ENCODE peak calls at places on chromosomes 7 and 10, in eight cellular contexts. D, I, Z, M, L, X, G and H are unnamed samples.

GRCh38 chr10:12974845-12975199 is 26.7 kb downstream of the CCDC3 start:
- DNase-seq in D (no peak), I (no peak), Z (no peak), M (no peak), L (no peak), X (no peak), G (no peak), H (no peak)

GRCh38 chr10:36716291-36716690 is 409.1 kb upstream of the ANKRD30A start:
- DNase-seq in D (no peak), I (no peak), Z (no peak), M (no peak), L (no peak), X (no peak), G (no peak), H (no peak)

GRCh38 chr7:14754631-14755030 is 147.9 kb downstream of the DGKB start:
- DNase-seq in D (no peak), I (no peak), Z (peak), M (no peak), L (no peak), X (no peak), G (peak), H (no peak)

GRCh38 chr10:22391605-22392004 is 46.3 kb downstream of the SPAG6 start:
- DNase-seq in D (no peak), I (no peak), Z (no peak), M (no peak), L (no peak), X (no peak), G (no peak), H (no peak)

GRCh38 chr7:155994253-155994811 is 182.1 kb upstream of the SHH start:
- DNase-seq in D (no peak), I (no peak), Z (no peak), M (no peak), L (no peak), X (no peak), G (no peak), H (no peak)

GRCh38 chr10:78249690-78250089 is 216.0 kb downstream of the RPS24 start:
- DNase-seq in D (no peak), I (no peak), Z (no peak), M (no peak), L (no peak), X (no peak), G (no peak), H (no peak)

GRCh38 chr10:63314020-63314419 is 151.8 kb downstream of the JMJD1C start:
- DNase-seq in D (no peak), I (no peak), Z (no peak), M (no peak), L (no peak), X (no peak), G (no peak), H (no peak)

GRCh38 chr7:140656548-140657515 is 15.9 kb upstream of the ADCK2 start:
- DNase-seq in D (peak), I (peak), Z (peak), M (no peak), L (peak), X (peak), G (peak), H (peak)

GRCh38 chr10:95360122-95360715 is 69.4 kb upstream of the PDLIM1 start:
- DNase-seq in D (no peak), I (no peak), Z (no peak), M (no peak), L (no peak), X (no peak), G (peak), H (no peak)

GRCh38 chr10:30557884-30558283 is 71.7 kb downstream of the LYZL2 start:
- DNase-seq in D (no peak), I (no peak), Z (peak), M (no peak), L (no peak), X (no peak), G (peak), H (no peak)

GRCh38 chr10:5897504-5897903 is 7.5 kb downstream of the FBH1 start:
- DNase-seq in D (no peak), I (no peak), Z (no peak), M (no peak), L (no peak), X (no peak), G (no peak), H (no peak)

GRCh38 chr10:114306116-114306973 is 67.3 kb downstream of the VWA2 start:
- DNase-seq in D (no peak), I (no peak), Z (peak), M (no peak), L (no peak), X (no peak), G (peak), H (no peak)

GRCh38 chr10:13189946-13190345 is 28.6 kb downstream of the MCM10 start:
- DNase-seq in D (no peak), I (no peak), Z (peak), M (no peak), L (no peak), X (no peak), G (no peak), H (no peak)

GRCh38 chr10:76382381-76382851 is 951.0 kb downstream of the LRMDA start:
- DNase-seq in D (no peak), I (no peak), Z (peak), M (no peak), L (no peak), X (no peak), G (peak), H (no peak)

GRCh38 chr10:29804025-29804852 is 169.5 kb upstream of the SVIL start:
- DNase-seq in D (no peak), I (peak), Z (peak), M (no peak), L (no peak), X (no peak), G (peak), H (peak)

GRCh38 chr10:17064435-17064834 is 65.2 kb downstream of the CUBN start:
- DNase-seq in D (no peak), I (no peak), Z (no peak), M (no peak), L (no peak), X (no peak), G (peak), H (no peak)

GRCh38 chr7:38964921-38965320 is 12.8 kb upstream of the POU6F2 start:
- DNase-seq in D (no peak), I (no peak), Z (no peak), M (no peak), L (no peak), X (no peak), G (no peak), H (no peak)

GRCh38 chr10:78774999-78775711 is 293.6 kb upstream of the ZMIZ1 start:
- DNase-seq in D (no peak), I (no peak), Z (no peak), M (peak), L (no peak), X (peak), G (peak), H (no peak)

GRCh38 chr7:107201795-107202450 is 33.1 kb downstream of the HBP1 start:
- DNase-seq in D (peak), I (no peak), Z (no peak), M (no peak), L (peak), X (peak), G (peak), H (peak)

GRCh38 chr10:47034511-47035051 is 123.4 kb downstream of the PTPN20 start:
- DNase-seq in D (no peak), I (no peak), Z (peak), M (no peak), L (no peak), X (peak), G (no peak), H (no peak)

GRCh38 chr10:127408115-127408710 is 140.9 kb upstream of the NPS start:
- DNase-seq in D (no peak), I (no peak), Z (no peak), M (no peak), L (no peak), X (no peak), G (no peak), H (no peak)

GRCh38 chr7:24911213-24911603 is 68.8 kb downstream of the OSBPL3 start:
- DNase-seq in D (no peak), I (no peak), Z (no peak), M (no peak), L (no peak), X (no peak), G (peak), H (no peak)

GRCh38 chr10:133378251-133379096 is 588 bp upstream of the PAOX start:
- DNase-seq in D (peak), I (peak), Z (peak), M (peak), L (peak), X (peak), G (peak), H (peak)

GRCh38 chr7:36658603-36659516 is 65.4 kb downstream of the AOAH start:
- DNase-seq in D (no peak), I (no peak), Z (peak), M (no peak), L (no peak), X (no peak), G (peak), H (no peak)

GRCh38 chr10:91700273-91700672 is 67.4 kb upstream of the PPP1R3C start:
- DNase-seq in D (no peak), I (no peak), Z (peak), M (no peak), L (no peak), X (no peak), G (no peak), H (no peak)

GRCh38 chr10:124560377-124560776 is 98.8 kb downstream of the LHPP start:
- DNase-seq in D (no peak), I (peak), Z (peak), M (peak), L (no peak), X (peak), G (peak), H (no peak)

GRCh38 chr10:31929260-31929985 is 792 bp upstream of the ARHGAP12 start:
- DNase-seq in D (peak), I (peak), Z (no peak), M (peak), L (peak), X (peak), G (peak), H (peak)

GRCh38 chr10:122852261-122852660 is 6.6 kb upstream of the CUZD1 start:
- DNase-seq in D (no peak), I (no peak), Z (peak), M (no peak), L (no peak), X (no peak), G (peak), H (no peak)

GRCh38 chr10:54843085-54843646 is 42.1 kb upstream of the PCDH15 start:
- DNase-seq in D (no peak), I (no peak), Z (no peak), M (no peak), L (no peak), X (no peak), G (no peak), H (no peak)

GRCh38 chr7:64888561-64888900 is 14.5 kb upstream of the ZNF273 start:
- DNase-seq in D (peak), I (no peak), Z (no peak), M (no peak), L (no peak), X (no peak), G (no peak), H (no peak)

GRCh38 chr7:105112440-105113418 is 98.7 kb downstream of the KMT2E start:
- DNase-seq in D (no peak), I (no peak), Z (no peak), M (no peak), L (no peak), X (no peak), G (no peak), H (no peak)

GRCh38 chr10:33617381-33617780 is 282.9 kb upstream of the NRP1 start:
- DNase-seq in D (no peak), I (no peak), Z (no peak), M (no peak), L (no peak), X (no peak), G (peak), H (no peak)

GRCh38 chr7:22751341-22751740 is 24.3 kb downstream of the IL6 start:
- DNase-seq in D (no peak), I (no peak), Z (no peak), M (no peak), L (no peak), X (no peak), G (no peak), H (no peak)

GRCh38 chr10:4708123-4708759 is 117.8 kb upstream of the AKR1E2 start:
- DNase-seq in D (no peak), I (no peak), Z (no peak), M (no peak), L (no peak), X (no peak), G (no peak), H (no peak)
- TF ChIP-seq CTCF in D (peak), I (no peak), Z (no peak), M (no peak), L (peak), X (no peak), G (peak), H (no peak)

GRCh38 chr7:95596183-95597135 is at the start of gene PDK4:
- DNase-seq in D (peak), I (peak), Z (peak), M (peak), L (no peak), X (peak), G (peak), H (peak)
- TF ChIP-seq CTCF in D (no peak), I (no peak), Z (no peak), M (peak), L (no peak), X (no peak), G (no peak), H (no peak)

GRCh38 chr7:151229249-151229648 is 2.2 kb upstream of the ABCF2 start:
- DNase-seq in D (no peak), I (no peak), Z (no peak), M (no peak), L (no peak), X (no peak), G (no peak), H (no peak)

GRCh38 chr7:151228024-151228866 is 1.2 kb upstream of the ABCF2 start:
- DNase-seq in D (no peak), I (no peak), Z (no peak), M (no peak), L (no peak), X (no peak), G (no peak), H (peak)

GRCh38 chr7:151226560-151226874 is 488 bp downstream of the ABCF2 start:
- DNase-seq in D (no peak), I (no peak), Z (no peak), M (no peak), L (no peak), X (no peak), G (no peak), H (no peak)

GRCh38 chr7:151225948-151226510 is 976 bp downstream of the ABCF2 start:
- DNase-seq in D (no peak), I (no peak), Z (no peak), M (no peak), L (no peak), X (no peak), G (no peak), H (no peak)

GRCh38 chr7:151226875-151227782 is at the start of gene ABCF2:
- DNase-seq in D (peak), I (peak), Z (peak), M (peak), L (peak), X (peak), G (peak), H (peak)
- TF ChIP-seq CTCF in D (no peak), I (no peak), Z (no peak), M (no peak), L (no peak), X (no peak), G (no peak), H (no peak)

GRCh38 chr7:102251531-102252372 is 34.9 kb upstream of the SH2B2 start:
- DNase-seq in D (peak), I (no peak), Z (no peak), M (no peak), L (no peak), X (no peak), G (no peak), H (no peak)
- TF ChIP-seq CTCF in D (no peak), I (no peak), Z (no peak), M (no peak), L (no peak), X (no peak), G (no peak), H (no peak)

DNA sequence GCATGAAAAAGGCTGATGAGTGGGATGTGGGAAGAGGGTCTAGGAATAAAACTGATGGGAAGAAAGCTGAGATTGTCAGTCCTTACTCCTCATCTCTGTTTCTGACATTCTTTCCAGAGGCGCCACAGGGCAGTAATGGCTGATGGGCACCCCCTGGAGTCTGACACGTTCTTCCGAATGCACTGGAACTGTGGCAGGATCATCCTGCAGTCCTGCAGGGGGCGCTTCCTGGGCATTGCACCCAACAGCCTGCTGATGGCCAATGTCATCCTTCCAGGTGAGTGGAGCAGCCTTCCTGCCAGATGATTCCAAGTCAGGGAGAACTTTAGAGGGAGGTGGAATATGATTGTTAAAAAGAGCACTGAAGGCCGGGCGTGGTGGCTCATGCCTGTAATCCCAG is 4.8 kb downstream of the FSCN3 start:
- DNase-seq in D (no peak), I (no peak), Z (no peak), M (no peak), L (no peak), X (no peak), G (no peak), H (no peak)
- TF ChIP-seq CTCF in D (peak), I (no peak), Z (peak), M (no peak), L (peak), X (no peak), G (peak), H (no peak)

GRCh38 chr7:16645593-16646426 is at the start of the genes ANKMY2 and BZW2:
- DNase-seq in D (peak), I (peak), Z (peak), M (peak), L (peak), X (peak), G (peak), H (peak)
- TF ChIP-seq CTCF in D (no peak), I (no peak), Z (no peak), M (peak), L (no peak), X (peak), G (no peak), H (no peak)

GRCh38 chr7:37899712-37900247 is 16.8 kb downstream of the SFRP4 start:
- DNase-seq in D (no peak), I (no peak), Z (no peak), M (no peak), L (no peak), X (no peak), G (no peak), H (no peak)

GRCh38 chr7:37901890-37902524 is 14.6 kb downstream of the SFRP4 start:
- DNase-seq in D (no peak), I (no peak), Z (peak), M (no peak), L (no peak), X (no peak), G (peak), H (no peak)

GRCh38 chr7:37901236-37901827 is 15.3 kb downstream of the SFRP4 start:
- DNase-seq in D (no peak), I (no peak), Z (peak), M (no peak), L (peak), X (no peak), G (peak), H (no peak)
- TF ChIP-seq CTCF in D (peak), I (no peak), Z (peak), M (peak), L (peak), X (peak), G (peak), H (peak)

GRCh38 chr7:95631545-95631944 is 35.2 kb upstream of the PDK4 start:
- DNase-seq in D (no peak), I (no peak), Z (no peak), M (no peak), L (no peak), X (no peak), G (no peak), H (no peak)
- TF ChIP-seq CTCF in D (no peak), I (no peak), Z (no peak), M (no peak), L (no peak), X (no peak), G (no peak), H (no peak)

DNA sequence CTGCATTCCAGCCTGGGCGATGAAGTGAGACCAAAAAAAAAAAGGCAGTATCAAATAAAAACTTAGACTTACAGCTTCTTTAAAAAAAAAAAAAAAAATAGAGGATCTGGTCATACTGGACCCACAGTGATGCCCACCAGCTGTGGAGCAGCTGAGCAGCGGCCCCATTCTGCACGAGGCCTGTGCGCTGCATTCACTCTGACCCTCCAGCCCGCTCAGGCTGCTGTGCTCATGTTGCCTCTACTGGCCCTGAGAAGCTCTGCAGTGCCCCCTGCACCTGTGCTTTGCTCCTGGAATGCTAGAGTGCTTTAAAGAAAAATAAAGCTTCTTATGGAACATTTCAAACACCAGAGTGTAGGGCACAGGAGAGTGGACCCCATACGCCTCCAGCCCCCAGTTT is 33.2 kb downstream of the TMEM120A start:
- DNase-seq in D (no peak), I (no peak), Z (no peak), M (no peak), L (no peak), X (no peak), G (no peak), H (no peak)
- TF ChIP-seq CTCF in D (peak), I (no peak), Z (no peak), M (no peak), L (no peak), X (no peak), G (peak), H (no peak)

GRCh38 chr10:110396284-110396651 is 91.5 kb upstream of the SMNDC1 start:
- DNase-seq in D (no peak), I (no peak), Z (no peak), M (no peak), L (no peak), X (no peak), G (no peak), H (no peak)

GRCh38 chr10:110393866-110394265 is 89.1 kb upstream of the SMNDC1 start:
- DNase-seq in D (no peak), I (no peak), Z (no peak), M (no peak), L (no peak), X (no peak), G (no peak), H (no peak)

GRCh38 chr10:110395350-110396283 is 90.9 kb upstream of the SMNDC1 start:
- DNase-seq in D (peak), I (no peak), Z (peak), M (no peak), L (peak), X (peak), G (peak), H (peak)

GRCh38 chr10:110394296-110394695 is 89.6 kb upstream of the SMNDC1 start:
- DNase-seq in D (no peak), I (no peak), Z (no peak), M (no peak), L (no peak), X (no peak), G (no peak), H (no peak)

GRCh38 chr10:110394898-110395297 is 90.2 kb upstream of the SMNDC1 start:
- DNase-seq in D (no peak), I (no peak), Z (no peak), M (no peak), L (no peak), X (no peak), G (no peak), H (no peak)
- TF ChIP-seq CTCF in D (no peak), I (no peak), Z (no peak), M (no peak), L (no peak), X (no peak), G (no peak), H (no peak)